ENCODE peak calls at places on chromosome 11, in seven cellular contexts. One of them, this sample, is unnamed.

GRCh38 chr11:64519541-64519940 is 71.5 kb upstream of the SLC22A12 start:
- DNase-seq in HCT116: no peak
- DNase-seq in SK-N-SH: no peak
- DNase-seq in GM23338: no peak
- DNase-seq in H1: no peak
- DNase-seq in suprapubic skin: no peak
- DNase-seq in sigmoid colon: no peak
- DNase-seq in this sample: no peak

GRCh38 chr11:8863838-8864237 is 47.2 kb upstream of the AKIP1 start:
- DNase-seq in SK-N-SH: no peak
- DNase-seq in H1: no peak
- DNase-seq in GM23338: no peak
- DNase-seq in suprapubic skin: no peak
- DNase-seq in HCT116: no peak
- DNase-seq in sigmoid colon: no peak
- DNase-seq in this sample: no peak

GRCh38 chr11:22787565-22788162 is 41.9 kb downstream of the SVIP start:
- DNase-seq in sigmoid colon: no peak
- DNase-seq in HCT116: peak; percentile 22
- DNase-seq in SK-N-SH: peak; percentile 46
- DNase-seq in suprapubic skin: no peak
- DNase-seq in H1: no peak
- DNase-seq in GM23338: peak; percentile 81
- DNase-seq in this sample: no peak

GRCh38 chr11:10631761-10632160 is 61.8 kb downstream of the IRAG1 start:
- DNase-seq in GM23338: no peak
- DNase-seq in HCT116: no peak
- DNase-seq in SK-N-SH: no peak
- DNase-seq in sigmoid colon: no peak
- DNase-seq in H1: peak; percentile 22
- DNase-seq in suprapubic skin: no peak
- DNase-seq in this sample: no peak

GRCh38 chr11:28169816-28170215 is 61.6 kb downstream of the METTL15 start:
- DNase-seq in HCT116: no peak
- DNase-seq in sigmoid colon: no peak
- DNase-seq in suprapubic skin: no peak
- DNase-seq in GM23338: no peak
- DNase-seq in H1: no peak
- DNase-seq in SK-N-SH: no peak
- DNase-seq in this sample: no peak

GRCh38 chr11:46249103-46249942 is 28.1 kb upstream of the CREB3L1 start:
- DNase-seq in suprapubic skin: no peak
- DNase-seq in sigmoid colon: no peak
- DNase-seq in H1: no peak
- DNase-seq in GM23338: no peak
- DNase-seq in SK-N-SH: no peak
- DNase-seq in HCT116: no peak
- DNase-seq in this sample: no peak

GRCh38 chr11:126592496-126593410 is 237.3 kb downstream of the ST3GAL4 start:
- DNase-seq in sigmoid colon: no peak
- DNase-seq in suprapubic skin: no peak
- DNase-seq in SK-N-SH: no peak
- DNase-seq in HCT116: no peak
- DNase-seq in H1: no peak
- DNase-seq in GM23338: peak; percentile 46
- DNase-seq in this sample: no peak

GRCh38 chr11:116654526-116654925 is 118.3 kb downstream of the BUD13 start:
- DNase-seq in SK-N-SH: no peak
- DNase-seq in suprapubic skin: no peak
- DNase-seq in GM23338: no peak
- DNase-seq in sigmoid colon: no peak
- DNase-seq in HCT116: no peak
- DNase-seq in H1: no peak
- DNase-seq in this sample: no peak

GRCh38 chr11:113436672-113437252 is 38.4 kb downstream of the DRD2 start:
- DNase-seq in GM23338: no peak
- DNase-seq in HCT116: no peak
- DNase-seq in SK-N-SH: peak; percentile 78
- DNase-seq in suprapubic skin: no peak
- DNase-seq in sigmoid colon: peak; percentile 48
- DNase-seq in H1: no peak
- DNase-seq in this sample: no peak

GRCh38 chr11:69140635-69141034 is 15.1 kb upstream of the SMIM38 start:
- DNase-seq in suprapubic skin: no peak
- DNase-seq in HCT116: no peak
- DNase-seq in H1: no peak
- DNase-seq in sigmoid colon: no peak
- DNase-seq in SK-N-SH: no peak
- DNase-seq in GM23338: no peak
- DNase-seq in this sample: peak; percentile 13

GRCh38 chr11:66862559-66863037 is 5.7 kb downstream of the LRFN4 start:
- DNase-seq in GM23338: no peak
- DNase-seq in H1: no peak
- DNase-seq in SK-N-SH: no peak
- DNase-seq in sigmoid colon: peak; percentile 63
- DNase-seq in suprapubic skin: peak; percentile 53
- DNase-seq in HCT116: no peak
- DNase-seq in this sample: no peak

GRCh38 chr11:118609380-118610219 is 2.2 kb downstream of the PHLDB1 start:
- DNase-seq in SK-N-SH: no peak
- DNase-seq in HCT116: no peak
- DNase-seq in sigmoid colon: peak; percentile 70
- DNase-seq in suprapubic skin: peak; percentile 68
- DNase-seq in GM23338: peak; percentile 57
- DNase-seq in H1: peak; percentile 75
- DNase-seq in this sample: peak; percentile 29

GRCh38 chr11:35944503-35945136 is 758 bp downstream of the LDLRAD3 start:
- DNase-seq in HCT116: no peak
- DNase-seq in SK-N-SH: peak; percentile 56
- DNase-seq in H1: no peak
- DNase-seq in sigmoid colon: no peak
- DNase-seq in suprapubic skin: no peak
- DNase-seq in GM23338: peak; percentile 26
- DNase-seq in this sample: no peak

GRCh38 chr11:28009383-28009782 is 98.6 kb downstream of the KIF18A start:
- DNase-seq in HCT116: no peak
- DNase-seq in SK-N-SH: no peak
- DNase-seq in suprapubic skin: no peak
- DNase-seq in H1: no peak
- DNase-seq in GM23338: no peak
- DNase-seq in sigmoid colon: no peak
- DNase-seq in this sample: no peak

GRCh38 chr11:107123022-107123421 is 104.7 kb upstream of the GUCY1A2 start:
- DNase-seq in sigmoid colon: no peak
- DNase-seq in HCT116: no peak
- DNase-seq in GM23338: no peak
- DNase-seq in H1: no peak
- DNase-seq in SK-N-SH: no peak
- DNase-seq in suprapubic skin: no peak
- DNase-seq in this sample: no peak
- TF ChIP-seq CTCF in sigmoid colon: no peak
- TF ChIP-seq CTCF in HCT116: no peak
- TF ChIP-seq CTCF in GM23338: peak; percentile 28
- TF ChIP-seq CTCF in H1: no peak
- TF ChIP-seq CTCF in SK-N-SH: peak; percentile 40
- TF ChIP-seq CTCF in suprapubic skin: no peak
- TF ChIP-seq CTCF in this sample: no peak

GRCh38 chr11:101435406-101435805 is 148.4 kb downstream of the TRPC6 start:
- DNase-seq in H1: no peak
- DNase-seq in sigmoid colon: no peak
- DNase-seq in GM23338: no peak
- DNase-seq in suprapubic skin: no peak
- DNase-seq in HCT116: no peak
- DNase-seq in SK-N-SH: no peak
- DNase-seq in this sample: no peak
- TF ChIP-seq POLR2AphosphoS5 in H1: no peak
- TF ChIP-seq POLR2AphosphoS5 in sigmoid colon: no peak
- TF ChIP-seq POLR2AphosphoS5 in GM23338: no peak
- TF ChIP-seq POLR2AphosphoS5 in suprapubic skin: no peak
- TF ChIP-seq POLR2AphosphoS5 in HCT116: no peak
- TF ChIP-seq POLR2AphosphoS5 in SK-N-SH: no peak
- TF ChIP-seq POLR2AphosphoS5 in this sample: no peak

GRCh38 chr11:34366522-34366921 is 8.7 kb upstream of the ABTB2 start:
- DNase-seq in suprapubic skin: no peak
- DNase-seq in SK-N-SH: peak; percentile 36
- DNase-seq in H1: no peak
- DNase-seq in HCT116: peak; percentile 73
- DNase-seq in sigmoid colon: no peak
- DNase-seq in GM23338: peak; percentile 56
- DNase-seq in this sample: peak; percentile 50
- TF ChIP-seq CTCF in suprapubic skin: no peak
- TF ChIP-seq CTCF in SK-N-SH: peak; percentile 42
- TF ChIP-seq CTCF in H1: peak; percentile 11
- TF ChIP-seq CTCF in HCT116: peak; percentile 89
- TF ChIP-seq CTCF in sigmoid colon: no peak
- TF ChIP-seq CTCF in GM23338: peak; percentile 32
- TF ChIP-seq CTCF in this sample: peak; percentile 23

GRCh38 chr11:20163778-20164133 is 3.5 kb upstream of the DBX1 start:
- DNase-seq in H1: no peak
- DNase-seq in SK-N-SH: no peak
- DNase-seq in GM23338: peak; percentile 70
- DNase-seq in suprapubic skin: no peak
- DNase-seq in HCT116: no peak
- DNase-seq in sigmoid colon: no peak
- DNase-seq in this sample: no peak

GRCh38 chr11:20164152-20164551 is 3.9 kb upstream of the DBX1 start:
- DNase-seq in GM23338: peak; percentile 17
- DNase-seq in suprapubic skin: no peak
- DNase-seq in H1: no peak
- DNase-seq in HCT116: no peak
- DNase-seq in SK-N-SH: no peak
- DNase-seq in sigmoid colon: no peak
- DNase-seq in this sample: no peak

GRCh38 chr11:20161923-20162322 is 1.6 kb upstream of the DBX1 start:
- DNase-seq in sigmoid colon: no peak
- DNase-seq in suprapubic skin: no peak
- DNase-seq in GM23338: peak; percentile 37
- DNase-seq in SK-N-SH: peak; percentile 43
- DNase-seq in H1: no peak
- DNase-seq in HCT116: no peak
- DNase-seq in this sample: no peak

GRCh38 chr11:20162340-20162739 is 2.1 kb upstream of the DBX1 start:
- DNase-seq in suprapubic skin: no peak
- DNase-seq in GM23338: peak; percentile 48
- DNase-seq in H1: no peak
- DNase-seq in SK-N-SH: peak; percentile 20
- DNase-seq in HCT116: no peak
- DNase-seq in sigmoid colon: no peak
- DNase-seq in this sample: no peak

DNA sequence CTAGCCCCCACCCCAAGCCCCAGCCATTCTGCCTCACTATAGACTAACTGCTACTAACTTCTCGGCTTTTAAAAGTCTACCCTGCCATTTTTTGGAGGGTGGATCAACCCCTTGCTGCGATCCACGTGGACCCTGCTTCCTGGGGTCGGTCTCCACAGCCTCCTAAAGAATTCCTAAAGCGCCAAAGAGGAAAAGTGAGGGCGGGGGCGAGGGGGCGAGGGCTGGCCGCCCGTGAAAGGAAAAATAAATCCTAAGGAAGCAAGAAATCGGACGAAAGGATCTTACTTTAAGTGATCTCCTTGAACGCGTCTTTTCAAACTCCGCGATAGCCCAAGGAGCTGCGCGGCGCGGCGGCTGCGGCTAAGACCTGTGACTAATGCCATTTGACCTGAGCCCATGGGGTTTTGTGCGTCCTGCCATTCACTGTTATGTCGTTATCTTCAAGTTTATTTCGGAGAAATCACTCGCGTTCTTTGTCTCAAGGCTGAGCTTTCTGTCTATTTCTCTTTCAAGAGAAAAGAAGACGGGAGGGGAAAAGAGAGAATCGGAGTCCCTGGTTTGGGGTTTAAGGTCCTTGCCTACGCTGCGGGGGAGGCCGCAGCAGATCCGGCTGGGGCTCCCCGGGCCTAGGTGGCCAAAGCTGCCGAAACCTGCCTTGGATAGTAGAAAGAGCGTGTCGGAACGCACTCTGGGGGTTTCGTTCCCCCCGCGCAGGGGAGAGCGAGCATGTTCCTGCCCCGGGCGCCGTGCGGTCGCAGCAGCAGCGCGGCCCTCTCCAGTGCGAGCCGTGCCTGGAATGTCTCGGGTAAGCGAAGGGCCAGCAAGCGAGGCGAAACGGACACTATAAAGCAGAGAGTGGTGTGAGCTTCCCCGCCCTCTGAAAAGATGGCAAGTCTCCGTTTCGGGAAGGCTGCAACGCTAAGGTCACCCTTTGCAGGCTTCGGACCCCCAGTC is 2.8 kb upstream of the DBX1 start:
- DNase-seq in sigmoid colon: no peak
- DNase-seq in suprapubic skin: no peak
- DNase-seq in SK-N-SH: peak; percentile 64
- DNase-seq in H1: peak; percentile 79
- DNase-seq in GM23338: peak; percentile 77
- DNase-seq in HCT116: no peak
- DNase-seq in this sample: no peak
- TF ChIP-seq POLR2AphosphoS5 in sigmoid colon: no peak
- TF ChIP-seq POLR2AphosphoS5 in suprapubic skin: no peak
- TF ChIP-seq POLR2AphosphoS5 in SK-N-SH: no peak
- TF ChIP-seq POLR2AphosphoS5 in H1: no peak
- TF ChIP-seq POLR2AphosphoS5 in GM23338: no peak
- TF ChIP-seq POLR2AphosphoS5 in HCT116: no peak
- TF ChIP-seq POLR2AphosphoS5 in this sample: no peak

GRCh38 chr11:88275636-88276035 is 61.9 kb downstream of the CTSC start:
- DNase-seq in GM23338: no peak
- DNase-seq in H1: no peak
- DNase-seq in sigmoid colon: no peak
- DNase-seq in HCT116: no peak
- DNase-seq in suprapubic skin: no peak
- DNase-seq in SK-N-SH: no peak
- DNase-seq in this sample: no peak
- TF ChIP-seq CTCF in GM23338: no peak
- TF ChIP-seq CTCF in H1: no peak
- TF ChIP-seq CTCF in sigmoid colon: no peak
- TF ChIP-seq CTCF in HCT116: no peak
- TF ChIP-seq CTCF in suprapubic skin: no peak
- TF ChIP-seq CTCF in SK-N-SH: no peak
- TF ChIP-seq CTCF in this sample: no peak

DNA sequence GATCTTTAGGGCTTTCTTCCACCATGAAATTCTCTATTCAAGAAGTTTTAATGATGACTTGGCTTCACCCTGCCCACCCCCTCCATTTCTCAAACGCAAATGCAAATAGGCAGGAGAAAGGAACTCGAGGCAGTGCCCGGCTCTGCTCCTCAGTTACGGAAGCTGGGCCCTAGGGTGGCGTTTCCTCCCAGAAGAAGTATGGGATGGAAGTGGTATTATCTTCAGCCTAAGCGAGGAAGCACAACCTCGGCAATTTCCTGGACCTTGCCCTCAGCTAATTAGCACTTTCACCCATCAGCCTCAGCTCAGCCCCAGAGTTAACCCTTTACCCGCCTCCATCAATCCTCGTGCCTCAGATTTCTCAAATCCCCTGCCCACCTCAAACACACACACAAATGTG is 58.2 kb upstream of the LRRC55 start:
- DNase-seq in SK-N-SH: no peak
- DNase-seq in GM23338: no peak
- DNase-seq in suprapubic skin: no peak
- DNase-seq in sigmoid colon: no peak
- DNase-seq in HCT116: no peak
- DNase-seq in H1: no peak
- DNase-seq in this sample: no peak
- TF ChIP-seq POLR2AphosphoS5 in SK-N-SH: no peak
- TF ChIP-seq POLR2AphosphoS5 in GM23338: no peak
- TF ChIP-seq POLR2AphosphoS5 in suprapubic skin: no peak
- TF ChIP-seq POLR2AphosphoS5 in sigmoid colon: no peak
- TF ChIP-seq POLR2AphosphoS5 in HCT116: no peak
- TF ChIP-seq POLR2AphosphoS5 in H1: no peak
- TF ChIP-seq POLR2AphosphoS5 in this sample: no peak